ENCODE peak calls at places on chromosomes 6 and 20, in four cellular contexts. G is K562, U is HL-60, S is spleen. J is an unnamed sample.

GRCh38 chr6:161244725-161245124 is 29.1 kb downstream of the AGPAT4 start:
- DNase-seq in G (peak; percentile 88), U (no peak), S (no peak), J (no peak)

GRCh38 chr6:44828780-44829179 is 441.3 kb downstream of the CDC5L start:
- DNase-seq in G (no peak), U (no peak), S (no peak), J (no peak)

GRCh38 chr20:64186071-64186598 is 21.9 kb downstream of the MYT1 start:
- DNase-seq in G (no peak), U (no peak), S (no peak), J (no peak)

GRCh38 chr6:116229287-116229913 is 24.5 kb downstream of the TSPYL4 start:
- DNase-seq in G (peak; percentile 54), U (no peak), S (no peak), J (peak; percentile 53)

GRCh38 chr20:4082406-4083102 is 67.2 kb upstream of the RNF24 start:
- DNase-seq in G (peak; percentile 93), U (peak; percentile 99), S (peak; percentile 85), J (no peak)

GRCh38 chr6:24493945-24494725 is 634 bp upstream of the ALDH5A1 start:
- DNase-seq in G (peak; percentile 14), U (no peak), S (no peak), J (no peak)

GRCh38 chr6:34349226-34349625 is 43.2 kb downstream of the NUDT3 start:
- DNase-seq in G (no peak), U (no peak), S (no peak), J (no peak)

GRCh38 chr6:26031595-26032386 is 55.4 kb upstream of the HFE start:
- DNase-seq in G (peak; percentile 99), U (peak; percentile 65), S (peak; percentile 92), J (peak; percentile 97)

GRCh38 chr20:45835230-45836224 is 1.9 kb downstream of the SNX21 start:
- DNase-seq in G (peak; percentile 83), U (no peak), S (peak; percentile 21), J (no peak)

GRCh38 chr6:44415424-44415823 is 27.9 kb downstream of the CDC5L start:
- DNase-seq in G (no peak), U (no peak), S (no peak), J (no peak)

GRCh38 chr6:78427386-78427785 is 440.0 kb upstream of the IRAK1BP1 start:
- DNase-seq in G (no peak), U (no peak), S (no peak), J (no peak)

GRCh38 chr20:49630396-49630951 is 62.5 kb upstream of the PTGIS start:
- DNase-seq in G (no peak), U (no peak), S (no peak), J (no peak)

GRCh38 chr6:169173532-169174268 is 79.9 kb downstream of the THBS2 start:
- DNase-seq in G (no peak), U (no peak), S (no peak), J (no peak)

GRCh38 chr6:4936681-4937041 is 67.2 kb downstream of the RPP40 start:
- DNase-seq in G (peak; percentile 69), U (peak; percentile 15), S (no peak), J (no peak)

GRCh38 chr6:133093957-133094356 is 147.2 kb upstream of the EYA4 start:
- DNase-seq in G (no peak), U (no peak), S (no peak), J (no peak)

GRCh38 chr20:37968726-37969401 is 64.4 kb downstream of the TTI1 start:
- DNase-seq in G (no peak), U (no peak), S (no peak), J (peak; percentile 48)

GRCh38 chr6:32819729-32820128 is 2.9 kb upstream of the HLA-DOB start:
- DNase-seq in G (peak; percentile 11), U (no peak), S (no peak), J (no peak)

GRCh38 chr6:53476979-53477378 is 67.9 kb downstream of the GCLC start:
- DNase-seq in G (no peak), U (no peak), S (no peak), J (no peak)

GRCh38 chr6:114085206-114085605 is 114.3 kb upstream of the HDAC2 start:
- DNase-seq in G (no peak), U (no peak), S (no peak), J (no peak)

GRCh38 chr6:83601119-83601518 is 88.8 kb downstream of the PRSS35 start:
- DNase-seq in G (no peak), U (no peak), S (no peak), J (no peak)

GRCh38 chr6:15793826-15794225 is 131.0 kb upstream of the DTNBP1 start:
- DNase-seq in G (no peak), U (no peak), S (no peak), J (no peak)

GRCh38 chr6:139236105-139236504 is 55.7 kb downstream of the TXLNB start:
- DNase-seq in G (no peak), U (no peak), S (no peak), J (no peak)

GRCh38 chr6:16286151-16286522 is 47.8 kb downstream of the GMPR start:
- DNase-seq in G (peak; percentile 62), U (no peak), S (no peak), J (peak; percentile 91)

GRCh38 chr6:166614171-166614583 is 12.9 kb downstream of the RPS6KA2 start:
- DNase-seq in G (no peak), U (no peak), S (no peak), J (no peak)

GRCh38 chr6:170490259-170490658 is 62.8 kb downstream of the PSMB1 start:
- DNase-seq in G (no peak), U (no peak), S (no peak), J (no peak)

GRCh38 chr6:13045676-13046075 is 282.7 kb downstream of the TBC1D7 start:
- DNase-seq in G (no peak), U (no peak), S (no peak), J (no peak)

GRCh38 chr6:13048113-13048512 is 280.2 kb downstream of the TBC1D7 start:
- DNase-seq in G (no peak), U (no peak), S (no peak), J (no peak)

GRCh38 chr6:13046084-13046483 is 282.3 kb downstream of the TBC1D7 start:
- DNase-seq in G (peak; percentile 9), U (no peak), S (no peak), J (no peak)

GRCh38 chr6:13044896-13045295 is 283.4 kb downstream of the TBC1D7 start:
- DNase-seq in G (no peak), U (no peak), S (no peak), J (no peak)

DNA sequence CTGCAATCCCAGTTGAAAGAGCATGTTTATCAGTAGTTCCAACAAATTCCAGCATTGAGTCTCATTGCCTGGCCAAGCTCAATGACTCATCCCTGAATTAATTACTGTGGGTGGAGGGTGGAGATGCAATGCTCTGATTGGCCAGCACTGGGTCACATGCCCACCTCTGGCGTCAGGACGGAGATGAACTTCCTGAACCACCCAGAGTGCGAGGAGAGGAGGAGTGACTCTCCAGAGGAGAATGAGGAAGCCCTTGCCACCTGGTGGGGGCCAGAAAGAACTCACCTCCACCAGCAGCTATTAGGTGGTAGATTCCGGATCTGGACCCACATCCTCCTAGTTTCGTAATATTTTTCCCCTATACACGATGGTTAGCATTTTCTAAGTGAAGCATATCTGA is 283.9 kb downstream of the TBC1D7 start:
- DNase-seq in G (peak; percentile 59), U (peak; percentile 51), S (no peak), J (no peak)
- H3K27ac ChIP-seq in G (no peak overlapping the region), U (no peak overlapping the region), S (no peak overlapping the region), J (no peak overlapping the region)

GRCh38 chr6:151241853-151242252 is 2.1 kb downstream of the AKAP12 start:
- DNase-seq in G (no peak), U (no peak), S (no peak), J (no peak)
- H3K4me3 ChIP-seq in G (no peak overlapping the region), U (no peak overlapping the region), S (peak overlapping the region; percentile 53), J (no peak overlapping the region)

DNA sequence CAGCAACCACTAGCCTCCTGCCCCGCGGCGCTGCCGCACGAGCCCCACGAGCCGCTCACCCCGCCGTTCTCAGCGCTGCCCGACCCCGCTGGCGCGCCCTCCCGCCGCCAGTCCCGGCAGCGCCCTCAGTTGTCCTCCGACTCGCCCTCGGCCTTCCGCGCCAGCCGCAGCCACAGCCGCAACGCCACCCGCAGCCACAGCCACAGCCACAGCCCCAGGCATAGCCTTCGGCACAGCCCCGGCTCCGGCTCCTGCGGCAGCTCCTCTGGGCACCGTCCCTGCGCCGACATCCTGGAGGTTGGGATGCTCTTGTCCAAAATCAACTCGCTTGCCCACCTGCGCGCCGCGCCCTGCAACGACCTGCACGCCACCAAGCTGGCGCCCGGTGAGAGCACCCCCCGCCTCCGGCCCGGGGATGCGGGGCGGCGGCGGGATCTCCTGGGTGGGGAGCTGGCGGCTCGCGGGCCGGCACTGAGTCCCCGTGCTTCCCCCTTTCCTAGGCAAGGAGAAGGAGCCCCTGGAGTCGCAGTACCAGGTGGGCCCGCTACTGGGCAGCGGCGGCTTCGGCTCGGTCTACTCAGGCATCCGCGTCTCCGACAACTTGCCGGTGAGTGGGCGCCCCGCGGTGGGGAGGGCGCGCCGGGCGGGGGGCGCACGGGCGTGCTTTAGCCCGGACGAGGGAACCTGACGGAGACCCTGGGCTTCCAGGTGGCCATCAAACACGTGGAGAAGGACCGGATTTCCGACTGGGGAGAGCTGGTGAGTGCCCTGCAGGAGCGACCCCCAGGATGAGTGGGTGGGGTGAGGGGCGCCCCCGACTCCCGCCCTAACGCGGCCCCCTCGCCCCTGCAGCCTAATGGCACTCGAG is 555 bp downstream of the PIM1 start:
- DNase-seq in G (no peak), U (no peak), S (no peak), J (peak; percentile 82)
- TF ChIP-seq CTCF in G (peak; percentile 85), U (no peak), S (no peak), J (peak; percentile 39)

DNA sequence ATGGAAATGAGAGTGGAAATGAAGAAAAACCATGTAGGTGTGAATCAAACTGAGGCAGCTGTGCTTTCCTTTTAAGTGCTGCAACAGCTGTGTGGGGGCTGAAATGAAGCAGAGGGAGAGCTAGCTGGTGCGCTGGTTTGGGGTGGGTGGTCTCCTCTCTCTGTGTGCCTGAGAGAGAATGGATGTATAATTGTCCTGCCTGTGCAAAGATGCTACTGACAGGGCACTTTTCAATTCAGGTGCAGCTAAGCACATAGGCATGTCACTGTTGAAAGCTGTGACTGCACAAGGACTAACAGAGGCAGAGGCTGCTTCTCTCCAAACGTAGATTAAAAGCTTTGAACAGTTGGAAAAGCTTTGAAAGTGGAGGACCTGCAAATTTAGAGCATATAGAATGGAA is 387.1 kb upstream of the MAN1A1 start:
- DNase-seq in G (no peak), U (no peak), S (no peak), J (no peak)
- H3K27ac ChIP-seq in G (no peak overlapping the region), U (no peak overlapping the region), S (no peak overlapping the region), J (no peak overlapping the region)

DNA sequence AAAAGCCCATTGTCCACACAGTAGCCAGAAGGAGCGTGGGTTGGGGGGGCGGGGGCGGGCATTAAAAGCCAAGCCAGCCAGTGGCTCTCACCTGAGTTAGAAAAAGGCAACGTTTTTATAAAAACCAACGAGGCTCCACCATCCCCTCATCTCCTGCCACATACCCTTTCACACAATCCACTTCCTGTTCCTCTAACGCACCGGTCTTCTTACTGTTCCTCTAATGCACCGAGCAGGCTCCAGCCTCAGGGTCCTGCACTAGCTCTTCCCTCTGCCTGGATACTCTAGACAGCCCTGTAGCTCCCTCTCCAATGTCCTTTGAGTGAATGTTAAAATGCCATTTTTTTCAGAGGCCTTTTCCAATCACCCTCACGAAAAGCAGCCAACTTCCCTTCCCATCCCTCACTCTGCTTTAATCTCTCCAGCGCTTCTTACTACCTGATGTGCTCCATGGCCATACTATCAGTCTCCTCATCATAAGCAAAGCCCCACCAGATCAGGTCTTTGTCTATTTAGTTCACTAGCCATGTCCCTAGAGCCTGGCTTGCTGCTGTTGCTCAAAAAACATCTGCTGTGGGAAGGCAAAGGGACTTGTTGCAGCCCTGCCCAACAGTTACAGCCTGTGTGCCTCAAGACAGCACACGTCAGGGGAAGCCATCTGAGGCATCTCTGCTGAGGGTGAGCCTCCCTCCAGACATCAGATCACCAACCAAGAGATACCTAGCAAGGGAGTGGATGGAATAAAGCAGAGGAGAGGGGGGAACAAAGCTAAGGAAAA is 4.0 kb downstream of the FKBP1A start:
- DNase-seq in G (no peak), U (no peak), S (no peak), J (no peak)
- H3K4me3 ChIP-seq in G (no peak overlapping the region), U (no peak overlapping the region), S (peak overlapping the region; percentile 1), J (no peak overlapping the region)